ENCODE peak calls at places on chromosome 11, in six cellular contexts. I is SK-N-SH; P is NCI-H1092; K is memory B cell; C is Kasumi-1; Z is stimulated activated CD8-positive, alpha-beta memory T cell treated with anti-CD3 and anti-CD28 coated beads, Interleukin-4, amount 100 ng/mL, for 4 hours. B is an unnamed sample.

GRCh38 chr11:91761406-91762027 is 463.1 kb upstream of the FAT3 start:
- DNase-seq in I (peak), P (no peak), K (no peak), C (no peak), Z (no peak), B (no peak)

GRCh38 chr11:73480677-73481076 is 104.5 kb downstream of the RELT start:
- DNase-seq in I (no peak), P (no peak), K (no peak), C (no peak), Z (no peak), B (no peak)

GRCh38 chr11:75449776-75450175 is 16.8 kb upstream of the KLHL35 start:
- DNase-seq in I (no peak), P (no peak), K (no peak), C (no peak), Z (no peak), B (no peak)

GRCh38 chr11:27914080-27914479 is 193.9 kb downstream of the KIF18A start:
- DNase-seq in I (no peak), P (no peak), K (no peak), C (no peak), Z (no peak), B (no peak)

GRCh38 chr11:61460474-61460881 is 30.6 kb downstream of the SDHAF2 start:
- DNase-seq in I (no peak), P (peak), K (no peak), C (no peak), Z (no peak), B (no peak)

GRCh38 chr11:47107709-47108108 is 69.0 kb downstream of the ARFGAP2 start:
- DNase-seq in I (no peak), P (no peak), K (no peak), C (no peak), Z (no peak), B (no peak)

GRCh38 chr11:66845876-66846212 is 2.6 kb downstream of the RCE1 start:
- DNase-seq in I (peak), P (no peak), K (no peak), C (no peak), Z (no peak), B (no peak)

GRCh38 chr11:69240332-69241074 is 53.5 kb upstream of the MYEOV start:
- DNase-seq in I (no peak), P (no peak), K (no peak), C (no peak), Z (no peak), B (no peak)

GRCh38 chr11:117862753-117863152 is 13.7 kb downstream of the FXYD6 start:
- DNase-seq in I (no peak), P (no peak), K (no peak), C (no peak), Z (no peak), B (no peak)

GRCh38 chr11:119876841-119877240 is 147.8 kb upstream of the NECTIN1 start:
- DNase-seq in I (no peak), P (no peak), K (no peak), C (no peak), Z (no peak), B (no peak)

GRCh38 chr11:13268791-13269190 is 8.8 kb upstream of the BMAL1 start:
- DNase-seq in I (no peak), P (no peak), K (no peak), C (no peak), Z (no peak), B (no peak)

GRCh38 chr11:8766043-8766992 is 83.7 kb downstream of the RPL27A start:
- DNase-seq in I (no peak), P (no peak), K (no peak), C (no peak), Z (no peak), B (no peak)

GRCh38 chr11:70796601-70797000 is 398.3 kb downstream of the CTTN start:
- DNase-seq in I (no peak), P (no peak), K (no peak), C (no peak), Z (no peak), B (no peak)

GRCh38 chr11:12330491-12331231 is 46.7 kb upstream of the PARVA start:
- DNase-seq in I (no peak), P (peak), K (no peak), C (no peak), Z (no peak), B (no peak)

GRCh38 chr11:3073029-3073435 is 15.8 kb upstream of the CARS1 start:
- DNase-seq in I (no peak), P (no peak), K (no peak), C (no peak), Z (no peak), B (no peak)

GRCh38 chr11:132493786-132494185 is 1038.5 kb downstream of the OPCML start:
- DNase-seq in I (no peak), P (peak), K (no peak), C (no peak), Z (no peak), B (no peak)

GRCh38 chr11:44380820-44381219 is 70.9 kb upstream of the ALX4 start:
- DNase-seq in I (no peak), P (no peak), K (no peak), C (no peak), Z (no peak), B (no peak)

GRCh38 chr11:123509737-123510578 is 79.9 kb downstream of the GRAMD1B start:
- DNase-seq in I (peak), P (peak), K (no peak), C (no peak), Z (no peak), B (no peak)

GRCh38 chr11:36088234-36088975 is 144.5 kb downstream of the LDLRAD3 start:
- DNase-seq in I (no peak), P (no peak), K (no peak), C (no peak), Z (no peak), B (no peak)

GRCh38 chr11:115126515-115127208 is 377.6 kb downstream of the CADM1 start:
- DNase-seq in I (no peak), P (no peak), K (no peak), C (no peak), Z (no peak), B (no peak)

GRCh38 chr11:126403039-126403438 is 47.6 kb downstream of the ST3GAL4 start:
- DNase-seq in I (no peak), P (no peak), K (no peak), C (no peak), Z (no peak), B (no peak)

GRCh38 chr11:65862941-65863888 is 3.0 kb downstream of the MUS81 start:
- DNase-seq in I (no peak), P (no peak), K (no peak), C (no peak), Z (no peak), B (no peak)

GRCh38 chr11:79219186-79220045 is 221.4 kb downstream of the TENM4 start:
- DNase-seq in I (no peak), P (no peak), K (no peak), C (no peak), Z (no peak), B (no peak)

GRCh38 chr11:35763772-35764171 is 101.2 kb downstream of the TRIM44 start:
- DNase-seq in I (no peak), P (no peak), K (no peak), C (no peak), Z (no peak), B (no peak)

B was measured in stimulated activated naive CD4-positive, alpha-beta T cell treated with Interleukin-2 at 50 U/mL for 16 hours.